ENCODE peak calls at places on chromosome 5, in ten cellular contexts. F is fibroblast of mammary gland; T is bronchial epithelial cell; B is lower lobe of right lung; W is hepatocyte; Z is IMR-90; R is CD8-positive, alpha-beta T cell; A is fibroblast of lung; X is endothelial cell of umbilical vein; U is astrocyte. G is an unnamed sample.
A peak's percentile ranks its signal among the peaks of the same experiment; 100 is the strongest.

GRCh38 chr5:174239718-174240117 is 194.2 kb downstream of the NSG2 start:
- DNase-seq in F (peak; percentile 58), T (no peak), B (no peak), W (no peak), Z (no peak), R (no peak), A (peak; percentile 77), X (no peak), U (peak; percentile 68), G (no peak)

GRCh38 chr5:141969783-141970741 is 1.2 kb downstream of the RNF14 start:
- DNase-seq in F (peak; percentile 32), T (no peak), B (no peak), W (peak; percentile 48), Z (no peak), R (no peak), A (peak; percentile 11), X (no peak), U (no peak), G (no peak)

GRCh38 chr5:152405145-152405544 is at the start of gene NMUR2:
- DNase-seq in F (no peak), T (no peak), B (no peak), W (peak; percentile 17), Z (no peak), R (no peak), A (no peak), X (no peak), U (no peak), G (no peak)

GRCh38 chr5:177357459-177358332 is at the start of gene RGS14:
- DNase-seq in F (no peak), T (peak; percentile 61), B (peak; percentile 77), W (no peak), Z (peak; percentile 47), R (peak; percentile 84), A (peak; percentile 64), X (peak; percentile 56), U (peak; percentile 55), G (peak; percentile 49)

GRCh38 chr5:90477073-90477472 is 2.4 kb downstream of the POLR3G start:
- DNase-seq in F (peak; percentile 15), T (no peak), B (no peak), W (no peak), Z (no peak), R (no peak), A (no peak), X (peak; percentile 2), U (no peak), G (no peak)

GRCh38 chr5:115795700-115796099 is 20.8 kb downstream of the CDO1 start:
- DNase-seq in F (no peak), T (no peak), B (no peak), W (no peak), Z (no peak), R (no peak), A (no peak), X (no peak), U (no peak), G (no peak)

GRCh38 chr5:39765381-39765780 is 340.6 kb upstream of the DAB2 start:
- DNase-seq in F (peak; percentile 64), T (no peak), B (no peak), W (no peak), Z (peak; percentile 60), R (no peak), A (peak; percentile 91), X (no peak), U (peak; percentile 89), G (peak; percentile 53)

GRCh38 chr5:91263898-91264297 is 119.2 kb downstream of the ARRDC3 start:
- DNase-seq in F (no peak), T (no peak), B (no peak), W (no peak), Z (no peak), R (no peak), A (no peak), X (no peak), U (no peak), G (no peak)

GRCh38 chr5:92945630-92946097 is 635.4 kb downstream of the NR2F1-AS1 start:
- DNase-seq in F (peak; percentile 58), T (no peak), B (no peak), W (no peak), Z (peak; percentile 28), R (no peak), A (peak; percentile 85), X (peak; percentile 56), U (peak; percentile 83), G (peak; percentile 60)

GRCh38 chr5:77232959-77233358 is 22.5 kb downstream of the PDE8B start:
- DNase-seq in F (no peak), T (no peak), B (peak; percentile 63), W (no peak), Z (no peak), R (no peak), A (peak; percentile 53), X (no peak), U (peak; percentile 40), G (no peak)

DNA sequence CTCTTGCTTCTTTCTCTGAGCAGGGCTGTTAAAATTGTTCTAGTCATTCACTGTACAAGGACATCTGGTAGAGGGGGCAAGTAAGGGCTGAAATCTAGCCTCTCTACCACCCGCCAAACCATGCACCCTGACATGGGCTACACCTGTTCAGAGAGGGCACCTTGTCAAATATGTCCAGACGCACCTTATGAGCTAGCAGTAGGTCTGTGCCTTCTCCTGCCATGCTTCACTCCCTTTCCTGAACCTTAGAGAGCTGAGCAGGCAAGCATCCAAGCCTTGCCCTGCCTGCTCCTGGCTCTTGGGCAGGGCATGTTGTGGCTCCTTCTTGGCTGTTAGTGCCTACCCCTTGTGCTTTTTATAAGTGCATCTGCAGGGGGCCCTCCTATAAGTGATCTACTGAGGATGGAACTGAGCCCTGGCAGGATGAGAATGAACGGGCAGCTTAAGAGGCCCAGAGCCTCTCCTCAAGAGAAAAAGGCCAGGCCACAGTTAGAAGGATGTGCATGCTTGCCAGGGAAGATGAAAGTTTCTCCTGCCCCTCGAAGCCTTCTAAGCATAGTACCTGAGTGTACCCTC is 3.8 kb upstream of the NEUROG1 start:
- DNase-seq in F (no peak), T (no peak), B (no peak), W (no peak), Z (no peak), R (peak; percentile 35), A (no peak), X (no peak), U (no peak), G (no peak)
- TF ChIP-seq CTCF in F (no peak), T (no peak), B (no peak), W (no peak), Z (no peak), R (no peak), A (no peak), X (no peak), U (no peak), G (no peak)

DNA sequence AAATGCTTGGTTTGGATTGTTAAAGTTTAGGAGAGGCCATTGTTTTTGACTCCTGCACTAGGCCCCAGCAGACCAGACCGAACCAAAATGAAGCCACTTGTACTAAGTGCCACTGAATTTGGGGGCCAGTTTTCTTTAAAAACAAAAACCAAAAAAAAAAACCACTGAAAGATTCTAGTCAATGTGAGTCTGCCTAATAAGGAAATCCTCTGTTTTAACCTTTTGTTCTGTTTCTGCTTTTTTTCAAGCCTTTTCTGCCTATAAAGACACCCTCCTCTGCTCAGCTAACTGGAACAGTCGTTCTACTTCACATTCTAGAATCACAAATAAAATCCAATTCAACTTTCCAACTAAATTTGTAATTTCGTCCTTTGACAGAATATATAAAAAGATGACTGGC is 64.9 kb downstream of the SERINC5 start:
- DNase-seq in F (no peak), T (no peak), B (no peak), W (no peak), Z (no peak), R (no peak), A (no peak), X (no peak), U (no peak), G (no peak)
- H3K4me3 ChIP-seq in F (no peak overlapping the region), T (no peak overlapping the region), B (no peak overlapping the region), W (no peak overlapping the region), Z (no peak overlapping the region), R (no peak overlapping the region), A (no peak overlapping the region), X (no peak overlapping the region), U (no peak overlapping the region), G (no peak overlapping the region)

DNA sequence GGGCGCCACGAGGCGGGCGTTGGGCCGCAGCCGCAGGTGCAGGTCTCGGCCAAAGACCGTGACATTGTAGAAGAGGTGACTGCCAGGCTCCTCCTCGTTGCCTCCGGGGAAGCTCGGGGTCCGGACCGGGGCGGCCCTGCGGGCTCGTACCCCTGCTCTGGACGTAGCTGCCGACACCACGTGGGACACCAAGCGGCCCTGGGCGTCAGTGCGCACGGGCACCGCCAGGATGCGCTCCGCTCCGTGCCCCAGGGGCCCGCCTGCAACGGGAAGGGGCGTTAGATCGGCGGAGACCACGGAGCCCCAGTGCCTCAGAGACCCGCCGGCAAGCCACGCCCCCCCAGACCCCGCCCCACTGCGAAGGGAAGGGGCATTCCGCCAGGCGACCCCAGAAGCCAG is 1.4 kb downstream of the ADAMTS2 start:
- DNase-seq in F (peak; percentile 58), T (no peak), B (no peak), W (peak; percentile 67), Z (peak; percentile 58), R (no peak), A (peak; percentile 42), X (no peak), U (no peak), G (peak; percentile 62)
- TF ChIP-seq CTCF in F (peak; percentile 44), T (no peak), B (peak; percentile 31), W (peak; percentile 45), Z (peak; percentile 70), R (no peak), A (peak; percentile 61), X (no peak), U (no peak), G (peak; percentile 52)

GRCh38 chr5:140038373-140038957 is 4.6 kb downstream of the NRG2 start:
- DNase-seq in F (peak; percentile 31), T (no peak), B (no peak), W (no peak), Z (peak; percentile 50), R (no peak), A (peak; percentile 18), X (peak; percentile 48), U (no peak), G (peak; percentile 18)

GRCh38 chr5:140040358-140040757 is 2.7 kb downstream of the NRG2 start:
- DNase-seq in F (no peak), T (no peak), B (no peak), W (no peak), Z (no peak), R (no peak), A (no peak), X (no peak), U (no peak), G (no peak)

GRCh38 chr5:140041492-140042421 is 1.3 kb downstream of the NRG2 start:
- DNase-seq in F (peak; percentile 42), T (peak; percentile 43), B (peak; percentile 55), W (peak; percentile 15), Z (peak; percentile 12), R (no peak), A (peak; percentile 40), X (peak; percentile 82), U (peak; percentile 16), G (peak; percentile 41)

GRCh38 chr5:140041099-140041491 is 2.0 kb downstream of the NRG2 start:
- DNase-seq in F (no peak), T (no peak), B (no peak), W (no peak), Z (no peak), R (no peak), A (no peak), X (no peak), U (no peak), G (no peak)

DNA sequence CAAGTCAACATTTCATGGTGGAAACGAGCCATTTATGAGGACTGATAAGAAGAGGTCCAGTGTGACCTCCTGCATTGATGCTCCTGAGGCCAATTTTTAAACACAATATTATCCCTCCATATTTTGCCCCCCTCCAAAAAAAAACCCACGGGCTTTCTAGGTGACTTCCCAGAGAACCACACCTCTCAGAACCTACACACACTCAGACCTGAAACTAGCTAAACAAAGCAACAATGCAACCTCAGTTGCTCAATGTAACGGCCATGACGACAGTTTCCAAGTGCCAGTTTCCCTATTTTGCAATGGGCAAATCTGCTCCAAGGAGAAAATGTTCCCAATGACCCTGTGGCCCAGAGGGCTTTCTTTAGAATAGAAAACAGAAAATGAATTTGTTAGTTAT is 3.5 kb downstream of the NRG2 start:
- DNase-seq in F (no peak), T (peak; percentile 49), B (no peak), W (no peak), Z (no peak), R (no peak), A (no peak), X (no peak), U (no peak), G (no peak)
- H3K4me3 ChIP-seq in F (no peak overlapping the region), T (no peak overlapping the region), B (no peak overlapping the region), W (no peak overlapping the region), Z (no peak overlapping the region), R (no peak overlapping the region), A (no peak overlapping the region), X (no peak overlapping the region), U (no peak overlapping the region), G (no peak overlapping the region)

G was measured in fibroblast of pulmonary artery.